ENCODE peak calls at places on chromosomes 4 and X, in eight cellular contexts. K is Panc1, M is lung, J is stomach, S is psoas muscle, E is GM23248, L is OCI-LY7, D is mucosa of descending colon. N is an unnamed sample.

GRCh38 chrX:147180886-147181285 is 366.3 kb upstream of the CXorf51A start:
- DNase-seq in K (no peak), M (no peak), J (no peak), S (no peak), E (no peak), L (no peak), D (peak; percentile 44), N (peak; percentile 53)

GRCh38 chr4:158750379-158750778 is 18.4 kb upstream of the FNIP2 start:
- DNase-seq in K (no peak), M (no peak), J (no peak), S (no peak), E (peak; percentile 85), L (no peak), D (no peak), N (no peak)

GRCh38 chr4:8643986-8644385 is 51.4 kb downstream of the CPZ start:
- DNase-seq in K (no peak), M (no peak), J (peak; percentile 21), S (no peak), E (no peak), L (no peak), D (no peak), N (no peak)

GRCh38 chrX:131907488-131908314 is 115.4 kb upstream of the STK26 start:
- DNase-seq in K (no peak), M (no peak), J (no peak), S (no peak), E (no peak), L (no peak), D (no peak), N (no peak)

GRCh38 chrX:4225086-4225485 is 511.6 kb upstream of the PRKX start:
- DNase-seq in K (no peak), M (no peak), J (no peak), S (no peak), E (no peak), L (no peak), D (no peak), N (no peak)

GRCh38 chr4:150826302-150826701 is 188.8 kb downstream of the LRBA start:
- DNase-seq in K (no peak), M (no peak), J (no peak), S (no peak), E (no peak), L (no peak), D (no peak), N (no peak)

GRCh38 chr4:183842134-183842838 is 62.8 kb upstream of the STOX2 start:
- DNase-seq in K (no peak), M (no peak), J (no peak), S (no peak), E (no peak), L (no peak), D (no peak), N (no peak)

GRCh38 chr4:1463088-1463926 is 57.1 kb upstream of the NKX1-1 start:
- DNase-seq in K (no peak), M (no peak), J (peak; percentile 17), S (no peak), E (peak; percentile 70), L (no peak), D (no peak), N (peak; percentile 39)

GRCh38 chr4:7193040-7193958 is 961 bp downstream of the SORCS2 start:
- DNase-seq in K (no peak), M (no peak), J (no peak), S (no peak), E (peak; percentile 50), L (no peak), D (no peak), N (no peak)

GRCh38 chr4:93779228-93779627 is 49.3 kb upstream of the ATOH1 start:
- DNase-seq in K (no peak), M (no peak), J (no peak), S (no peak), E (no peak), L (no peak), D (no peak), N (no peak)

GRCh38 chr4:8794491-8794890 is 77.1 kb downstream of the HMX1 start:
- DNase-seq in K (no peak), M (no peak), J (no peak), S (no peak), E (no peak), L (no peak), D (no peak), N (no peak)

GRCh38 chr4:7280906-7281305 is 88.6 kb downstream of the SORCS2 start:
- DNase-seq in K (no peak), M (no peak), J (no peak), S (no peak), E (peak; percentile 72), L (no peak), D (no peak), N (no peak)

GRCh38 chrX:136750364-136750763 is 30.4 kb downstream of the ARHGEF6 start:
- DNase-seq in K (no peak), M (no peak), J (no peak), S (no peak), E (no peak), L (no peak), D (no peak), N (no peak)

GRCh38 chr4:74675673-74676279 is 118.5 kb downstream of the BTC start:
- DNase-seq in K (no peak), M (no peak), J (no peak), S (no peak), E (peak; percentile 83), L (peak; percentile 40), D (peak; percentile 62), N (no peak)

GRCh38 chrX:149718757-149719156 is 6.9 kb downstream of the MAGEA11 start:
- DNase-seq in K (no peak), M (no peak), J (no peak), S (no peak), E (no peak), L (no peak), D (no peak), N (no peak)

GRCh38 chr4:5033266-5033945 is 14.1 kb upstream of the CYTL1 start:
- DNase-seq in K (no peak), M (no peak), J (no peak), S (peak; percentile 32), E (peak; percentile 55), L (peak; percentile 42), D (peak; percentile 10), N (no peak)

GRCh38 chr4:172688536-172688935 is 480.1 kb upstream of the GALNT7 start:
- DNase-seq in K (no peak), M (no peak), J (no peak), S (no peak), E (no peak), L (peak; percentile 11), D (peak; percentile 12), N (no peak)

GRCh38 chr4:172680701-172681100 is 487.9 kb upstream of the GALNT7 start:
- DNase-seq in K (no peak), M (no peak), J (no peak), S (no peak), E (peak; percentile 37), L (no peak), D (no peak), N (no peak)

GRCh38 chr4:172686021-172686420 is 482.6 kb upstream of the GALNT7 start:
- DNase-seq in K (no peak), M (no peak), J (no peak), S (no peak), E (no peak), L (no peak), D (no peak), N (no peak)

DNA sequence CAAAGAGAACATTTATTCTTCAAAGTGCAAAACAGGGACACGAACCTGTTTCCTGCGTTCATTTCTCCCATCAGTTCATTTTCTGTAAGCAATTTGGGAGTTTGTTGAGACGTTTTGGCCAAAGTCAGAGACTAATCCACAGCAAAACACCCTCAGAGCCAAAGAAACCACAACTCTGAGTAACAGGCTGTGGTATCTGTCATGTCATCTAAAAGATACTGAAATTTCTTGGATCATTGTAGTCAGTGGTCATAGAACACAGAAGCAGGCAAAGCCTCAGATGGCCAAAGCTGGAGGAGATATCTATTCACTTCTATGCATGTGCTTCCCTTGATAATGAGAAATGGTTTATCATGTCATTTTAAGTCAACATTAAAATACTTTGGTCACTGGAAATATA is 485.6 kb upstream of the GALNT7 start:
- DNase-seq in K (no peak), M (no peak), J (no peak), S (no peak), E (peak; percentile 48), L (no peak), D (no peak), N (no peak)
- H3K9me3 ChIP-seq in K (no peaks in the 10 kb centered on the region), M (no peaks in the 10 kb centered on the region), J (no peaks in the 10 kb centered on the region), S (no peaks in the 10 kb centered on the region), E (no peaks in the 10 kb centered on the region), L (no peaks in the 10 kb centered on the region), D (no peaks in the 10 kb centered on the region), N (no peaks in the 10 kb centered on the region)

GRCh38 chrX:1610736-1611135 is 4.1 kb upstream of the ASMT start:
- DNase-seq in K (no peak), M (no peak), J (no peak), S (no peak), E (no peak), L (no peak), D (no peak), N (no peak)

GRCh38 chrX:1612641-1613286 is 2.1 kb upstream of the ASMT start:
- DNase-seq in K (no peak), M (no peak), J (no peak), S (no peak), E (no peak), L (no peak), D (no peak), N (no peak)

GRCh38 chrX:1609311-1609710 is 5.5 kb upstream of the ASMT start:
- DNase-seq in K (no peak), M (no peak), J (no peak), S (no peak), E (no peak), L (no peak), D (no peak), N (no peak)

GRCh38 chrX:1610166-1610565 is 4.7 kb upstream of the ASMT start:
- DNase-seq in K (no peak), M (no peak), J (no peak), S (no peak), E (no peak), L (no peak), D (no peak), N (no peak)

DNA sequence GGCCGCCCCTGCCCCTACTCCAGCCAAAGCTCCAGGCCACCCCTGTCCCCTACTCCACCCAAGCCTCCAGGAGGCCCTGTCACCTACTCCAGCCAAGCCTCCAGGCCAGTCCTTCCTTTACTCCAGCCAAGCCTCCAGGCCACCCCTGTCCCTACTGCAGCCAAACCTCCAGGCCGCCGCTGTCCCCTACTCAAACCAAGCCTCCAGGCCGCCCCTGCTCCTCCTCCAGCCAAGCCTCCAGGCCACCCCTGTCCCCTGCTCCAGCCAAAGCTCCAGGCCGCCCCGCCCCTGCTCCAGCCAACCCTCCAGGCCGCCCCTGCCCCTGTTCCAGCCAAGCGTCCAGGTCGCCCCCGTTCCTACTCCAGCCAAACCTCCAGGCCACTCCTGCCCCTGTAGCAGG is 5.1 kb upstream of the ASMT start:
- DNase-seq in K (no peak), M (no peak), J (no peak), S (no peak), E (no peak), L (no peak), D (no peak), N (no peak)
- H3K9me3 ChIP-seq in K (no peaks in the 10 kb centered on the region), M (no peaks in the 10 kb centered on the region), J (no peaks in the 10 kb centered on the region), S (no peaks in the 10 kb centered on the region), E (no peaks in the 10 kb centered on the region), L (no peaks in the 10 kb centered on the region), D (no peaks in the 10 kb centered on the region), N (no peaks in the 10 kb centered on the region)

GRCh38 chr4:71830-72229 is 18.7 kb downstream of the ZNF595 start:
- DNase-seq in K (no peak), M (no peak), J (no peak), S (no peak), E (no peak), L (no peak), D (no peak), N (no peak)
- H3K9me3 ChIP-seq in K (peaks cover 59% of the 10 kb centered on the region), M (peaks cover 31% of the 10 kb centered on the region), J (peaks cover 84% of the 10 kb centered on the region), S (peaks cover 80% of the 10 kb centered on the region), E (peaks cover 4% of the 10 kb centered on the region), L (peaks cover 28% of the 10 kb centered on the region), D (peaks cover 85% of the 10 kb centered on the region), N (peaks cover 4% of the 10 kb centered on the region)

GRCh38 chrX:47817421-47817820 is 19.3 kb upstream of the ZNF81 start:
- DNase-seq in K (no peak), M (no peak), J (peak; percentile 26), S (no peak), E (no peak), L (no peak), D (peak; percentile 51), N (no peak)
- H3K9me3 ChIP-seq in K (no peaks in the 10 kb centered on the region), M (no peaks in the 10 kb centered on the region), J (no peaks in the 10 kb centered on the region), S (no peaks in the 10 kb centered on the region), E (no peaks in the 10 kb centered on the region), L (no peaks in the 10 kb centered on the region), D (no peaks in the 10 kb centered on the region), N (no peaks in the 10 kb centered on the region)